ENCODE peak calls at places on chromosomes 16 and 17, in ten cellular contexts. D is cardiac muscle cell; H is fibroblast of pulmonary artery; P is heart left ventricle; S is NCI-H774; J is M059J; V is stimulated activated CD8-positive, alpha-beta memory T cell treated with anti-CD3 and anti-CD28 coated beads, Interleukin-15, amount 100 ng/mL, for 4 hours; U is NAMALWA; B is uterus; L is effector CD4-positive, alpha-beta T cell. N is an unnamed sample.

GRCh38 chr17:77352441-77352840 is 211.7 kb downstream of the SEC14L1 start:
- DNase-seq in J (no peak), V (no peak), H (no peak), D (no peak), U (no peak), P (peak), S (no peak), B (peak), L (no peak), N (no peak)

GRCh38 chr17:74296548-74296936 is 22.5 kb downstream of the DNAI2 start:
- DNase-seq in L (no peak), V (no peak), H (peak), J (peak), D (peak), U (peak), S (peak), P (peak), B (peak), N (peak)

GRCh38 chr17:14227052-14227451 is 9.6 kb downstream of the CDRT15 start:
- DNase-seq in P (no peak), L (no peak), S (no peak), H (no peak), V (no peak), J (no peak), D (no peak), U (no peak), B (no peak), N (no peak)

GRCh38 chr16:2773188-2773968 is 3.7 kb downstream of the ELOB start:
- DNase-seq in H (no peak), U (no peak), D (no peak), P (no peak), J (peak), L (no peak), V (no peak), S (no peak), B (no peak), N (no peak)

GRCh38 chr16:81469183-81469677 is 24.6 kb downstream of the CMIP start:
- DNase-seq in U (peak), H (no peak), L (no peak), S (no peak), V (no peak), P (no peak), B (no peak), D (no peak), J (no peak), N (no peak)

GRCh38 chr17:70270554-70270953 is 101.2 kb downstream of the KCNJ2 start:
- DNase-seq in V (no peak), H (no peak), U (no peak), S (no peak), L (no peak), B (no peak), P (no peak), D (no peak), J (no peak), N (no peak)

GRCh38 chr16:55949518-55949917 is 74.3 kb upstream of the CES5A start:
- DNase-seq in S (no peak), V (no peak), D (no peak), J (peak), H (no peak), P (no peak), L (no peak), U (no peak), B (no peak), N (no peak)

GRCh38 chr17:48011405-48012150 is 26.0 kb downstream of the COPZ2 start:
- DNase-seq in V (no peak), B (no peak), P (no peak), L (peak), U (peak), J (peak), D (peak), S (peak), H (no peak), N (no peak)

GRCh38 chr17:80247561-80247960 is 13.1 kb upstream of the RNF213 start:
- DNase-seq in S (no peak), J (no peak), B (no peak), H (no peak), V (no peak), P (no peak), D (no peak), L (no peak), U (no peak), N (no peak)

GRCh38 chr17:78241277-78242023 is 10.0 kb downstream of the TMEM235 start:
- DNase-seq in S (peak), D (peak), H (peak), P (no peak), J (peak), V (no peak), L (no peak), U (peak), B (no peak), N (peak)

GRCh38 chr17:78839173-78839761 is 1.3 kb downstream of the USP36 start:
- DNase-seq in S (no peak), L (no peak), B (no peak), P (no peak), V (no peak), H (no peak), U (peak), D (no peak), J (peak), N (no peak)

GRCh38 chr17:28925912-28926365 is 23.1 kb upstream of the DHRS13 start:
- DNase-seq in D (peak), H (peak), S (peak), J (peak), U (no peak), V (peak), P (no peak), L (peak), B (no peak), N (peak)

GRCh38 chr17:33560871-33561270 is 267.8 kb upstream of the ASIC2 start:
- DNase-seq in H (no peak), B (no peak), L (no peak), U (no peak), J (no peak), S (no peak), P (no peak), D (no peak), V (no peak), N (no peak)

GRCh38 chr17:4365628-4366311 is 705 bp downstream of the UBE2G1 start:
- DNase-seq in J (peak), H (no peak), B (peak), D (peak), L (peak), U (peak), S (no peak), V (no peak), P (peak), N (no peak)

GRCh38 chr17:63431939-63432804 is 13.9 kb downstream of the CYB561 start:
- DNase-seq in U (no peak), H (peak), S (no peak), B (no peak), V (no peak), J (peak), L (no peak), D (peak), P (no peak), N (peak)

GRCh38 chr16:71846443-71846842 is 667 bp downstream of the ATXN1L start:
- DNase-seq in L (no peak), H (no peak), P (no peak), B (no peak), D (peak), J (peak), V (no peak), U (peak), S (no peak), N (peak)

N was measured in fibroblast of villous mesenchyme.